ENCODE peak calls at places on chromosomes 1 and 21, in five cellular contexts. A is activated T-cell treated with anti-CD3 and anti-CD28 coated beads, Interleukin-2, amount 50 U/mL, for 72 hours; M is progenitor cell of endocrine pancreas; V is activated CD4-positive, alpha-beta T cell treated with anti-CD3 and anti-CD28 coated beads for 1 hour; O is A549. Q is an unnamed sample.

GRCh38 chr1:213582976-213583567 is 404.7 kb upstream of the PROX1 start:
- DNase-seq in A (no peak), M (no peak), V (no peak), O (no peak), Q (no peak)

GRCh38 chr1:63642901-63643300 is 49.7 kb downstream of the PGM1 start:
- DNase-seq in A (no peak), M (no peak), V (no peak), O (no peak), Q (no peak)

GRCh38 chr1:172870901-172871606 is 179.7 kb downstream of the TNFSF18 start:
- DNase-seq in A (no peak), M (no peak), V (no peak), O (no peak), Q (no peak)

GRCh38 chr1:199083680-199084079 is 444.8 kb downstream of the PTPRC start:
- DNase-seq in A (no peak), M (no peak), V (no peak), O (no peak), Q (no peak)

GRCh38 chr1:23216771-23217420 is 406 bp downstream of the HTR1D start:
- DNase-seq in A (peak), M (peak), V (no peak), O (no peak), Q (no peak)

GRCh38 chr1:246608616-246609376 is 42.5 kb downstream of the CNST start:
- DNase-seq in A (peak), M (no peak), V (no peak), O (peak), Q (peak)

GRCh38 chr1:44603718-44604117 is 70.6 kb downstream of the TMEM53 start:
- DNase-seq in A (no peak), M (no peak), V (no peak), O (no peak), Q (no peak)

GRCh38 chr1:73813726-73814125 is 384.2 kb downstream of the LRRIQ3 start:
- DNase-seq in A (no peak), M (no peak), V (no peak), O (no peak), Q (no peak)

GRCh38 chr1:181102841-181103240 is 14.3 kb downstream of the IER5 start:
- DNase-seq in A (no peak), M (no peak), V (no peak), O (no peak), Q (no peak)

GRCh38 chr1:115592264-115592663 is 49.5 kb upstream of the VANGL1 start:
- DNase-seq in A (no peak), M (no peak), V (no peak), O (no peak), Q (no peak)

GRCh38 chr1:165116732-165117131 is 239.8 kb downstream of the LMX1A start:
- DNase-seq in A (no peak), M (no peak), V (no peak), O (peak), Q (peak)

GRCh38 chr1:86470859-86471258 is 2.1 kb downstream of the CLCA1 start:
- DNase-seq in A (no peak), M (no peak), V (no peak), O (no peak), Q (no peak)

GRCh38 chr21:21045538-21045937 is 47.3 kb downstream of the NCAM2 start:
- DNase-seq in A (no peak), M (no peak), V (no peak), O (no peak), Q (no peak)

GRCh38 chr1:209772116-209772515 is 12.2 kb downstream of the C1orf74 start:
- DNase-seq in A (no peak), M (no peak), V (no peak), O (no peak), Q (no peak)

GRCh38 chr1:96365076-96365475 is 356.5 kb upstream of the PTBP2 start:
- DNase-seq in A (no peak), M (no peak), V (no peak), O (no peak), Q (no peak)

GRCh38 chr1:28456078-28456477 is 49.8 kb upstream of the RCC1 start:
- DNase-seq in A (peak), M (no peak), V (no peak), O (no peak), Q (no peak)

GRCh38 chr1:83693409-83694126 is 305.4 kb downstream of the TTLL7 start:
- DNase-seq in A (no peak), M (no peak), V (no peak), O (no peak), Q (no peak)

GRCh38 chr1:247358920-247359319 is 27.3 kb upstream of the ZNF496 start:
- DNase-seq in A (no peak), M (no peak), V (no peak), O (no peak), Q (no peak)

GRCh38 chr1:35046730-35047129 is 15.0 kb upstream of the ZMYM6 start:
- DNase-seq in A (no peak), M (no peak), V (no peak), O (no peak), Q (no peak)

GRCh38 chr1:201552941-201553341 is 14.0 kb downstream of the NAV1 start:
- DNase-seq in A (no peak), M (no peak), V (no peak), O (no peak), Q (no peak)

GRCh38 chr1:162498442-162498785 is 796 bp downstream of the UHMK1 start:
- DNase-seq in A (no peak), M (no peak), V (no peak), O (no peak), Q (no peak)

GRCh38 chr1:111738436-111739221 is 566 bp downstream of the INKA2 start:
- DNase-seq in A (peak), M (peak), V (no peak), O (peak), Q (no peak)

Q was measured in HS-27A.